ENCODE peak calls at places on chromosomes 13 and 19, in five cellular contexts. P, I, S, Q and F are unnamed samples.

GRCh38 chr13:34179481-34179880 is 361.5 kb downstream of the RFC3 start:
- DNase-seq in P (no peak), Q (no peak), S (no peak), I (peak; percentile 4), F (no peak)

GRCh38 chr19:33508941-33509614 is 12.5 kb downstream of the PEPD start:
- DNase-seq in P (no peak), Q (no peak), S (no peak), I (peak; percentile 67), F (no peak)

GRCh38 chr19:2339644-2340310 is 11.3 kb downstream of the SPPL2B start:
- DNase-seq in I (no peak), S (no peak), P (no peak), Q (no peak), F (no peak)

GRCh38 chr13:90302113-90302512 is 1045.4 kb upstream of the MIR17HG start:
- DNase-seq in Q (peak; percentile 35), P (no peak), I (peak; percentile 21), S (no peak), F (peak; percentile 16)

GRCh38 chr13:42990991-42991891 is 800 bp downstream of the EPSTI1 start:
- DNase-seq in P (no peak), S (no peak), Q (peak; percentile 20), I (no peak), F (no peak)

GRCh38 chr13:37617162-37617561 is 18.6 kb upstream of the POSTN start:
- DNase-seq in S (no peak), I (peak; percentile 92), P (no peak), Q (peak; percentile 28), F (no peak)

GRCh38 chr13:97235549-97236206 is 13.5 kb downstream of the MBNL2 start:
- DNase-seq in S (no peak), P (peak; percentile 90), Q (no peak), I (no peak), F (no peak)

GRCh38 chr13:51380269-51380668 is 40.8 kb downstream of the SERPINE3 start:
- DNase-seq in I (no peak), Q (peak; percentile 68), P (peak; percentile 25), S (no peak), F (no peak)

GRCh38 chr19:49097453-49098288 is 12.4 kb downstream of the SNRNP70 start:
- DNase-seq in Q (peak; percentile 84), S (peak; percentile 93), P (peak; percentile 61), I (peak; percentile 50), F (peak; percentile 87)

GRCh38 chr19:53333071-53333465 is 481 bp upstream of the ZNF845 start:
- DNase-seq in I (no peak), P (no peak), S (peak; percentile 89), Q (no peak), F (peak; percentile 76)